ENCODE peak calls at places on chromosome 16, in four cellular contexts. T is RWPE1, O is spleen, C is esophagus squamous epithelium. D is an unnamed sample.

GRCh38 chr16:47970291-47970931 is 185.4 kb downstream of the ABCC12 start:
- DNase-seq in T (peak; percentile 34), O (no peak), C (no peak), D (peak; percentile 40)

GRCh38 chr16:11233727-11234376 is 22.2 kb downstream of the SOCS1 start:
- DNase-seq in T (no peak), O (no peak), C (no peak), D (no peak)

GRCh38 chr16:25217921-25218320 is 1.2 kb downstream of the AQP8 start:
- DNase-seq in T (no peak), O (no peak), C (no peak), D (no peak)

GRCh38 chr16:88770459-88771293 is 14.3 kb downstream of the PIEZO1 start:
- DNase-seq in T (peak; percentile 83), O (peak; percentile 88), C (no peak), D (peak; percentile 54)

GRCh38 chr16:80006175-80006895 is 405.8 kb upstream of the MAF start:
- DNase-seq in T (peak; percentile 62), O (no peak), C (no peak), D (peak; percentile 35)

GRCh38 chr16:57531253-57531575 is 5.2 kb downstream of the CCDC102A start:
- DNase-seq in T (no peak), O (no peak), C (no peak), D (no peak)

GRCh38 chr16:63614421-63614820 is 1507.4 kb downstream of the CDH11 start:
- DNase-seq in T (no peak), O (no peak), C (no peak), D (no peak)

GRCh38 chr16:57988929-57989328 is 11.5 kb downstream of the ZNF319 start:
- DNase-seq in T (peak; percentile 36), O (peak; percentile 32), C (no peak), D (no peak)

GRCh38 chr16:69482410-69482951 is 58.1 kb downstream of the CYB5B start:
- DNase-seq in T (no peak), O (no peak), C (no peak), D (peak; percentile 90)

GRCh38 chr16:11700264-11701029 is 32.2 kb downstream of the SNN start:
- DNase-seq in T (no peak), O (no peak), C (no peak), D (no peak)

GRCh38 chr16:26530584-26531289 is 536.0 kb upstream of the C16orf82 start:
- DNase-seq in T (no peak), O (no peak), C (no peak), D (no peak)

GRCh38 chr16:89453662-89454321 is 36.6 kb downstream of the ANKRD11 start:
- DNase-seq in T (no peak), O (no peak), C (no peak), D (peak; percentile 49)

GRCh38 chr16:86850675-86851074 is 272.3 kb downstream of the FOXL1 start:
- DNase-seq in T (no peak), O (peak; percentile 48), C (no peak), D (no peak)

GRCh38 chr16:15798671-15799070 is 58.2 kb downstream of the MYH11 start:
- DNase-seq in T (no peak), O (peak; percentile 25), C (no peak), D (no peak)

GRCh38 chr16:15642557-15643452 is at the start of gene MARF1:
- DNase-seq in T (peak; percentile 87), O (peak; percentile 99), C (peak; percentile 91), D (peak; percentile 88)

GRCh38 chr16:57479043-57479421 is 7.3 kb downstream of the DOK4 start:
- DNase-seq in T (no peak), O (peak; percentile 78), C (no peak), D (no peak)

GRCh38 chr16:22123759-22124490 is 31.6 kb downstream of the VWA3A start:
- DNase-seq in T (no peak), O (no peak), C (no peak), D (no peak)

GRCh38 chr16:47258874-47259461 is 115.2 kb upstream of the NETO2 start:
- DNase-seq in T (peak; percentile 42), O (no peak), C (no peak), D (peak; percentile 37)

GRCh38 chr16:84292032-84292431 is 2.6 kb upstream of the WFDC1 start:
- DNase-seq in T (no peak), O (no peak), C (no peak), D (peak; percentile 7)

GRCh38 chr16:54123766-54124165 is 162.8 kb downstream of the IRX3 start:
- DNase-seq in T (no peak), O (no peak), C (no peak), D (no peak)

GRCh38 chr16:72092832-72093447 is 480 bp downstream of the TXNL4B start:
- DNase-seq in T (peak; percentile 49), O (peak; percentile 77), C (no peak), D (peak; percentile 78)

GRCh38 chr16:9868606-9869149 is 313.6 kb downstream of the GRIN2A start:
- DNase-seq in T (no peak), O (no peak), C (no peak), D (no peak)

GRCh38 chr16:80347900-80348299 is 192.9 kb upstream of the DYNLRB2 start:
- DNase-seq in T (no peak), O (no peak), C (no peak), D (no peak)

GRCh38 chr16:88943131-88943664 is 33.8 kb downstream of the CBFA2T3 start:
- DNase-seq in T (no peak), O (no peak), C (no peak), D (no peak)

GRCh38 chr16:11100239-11100750 is 155.7 kb downstream of the SOCS1 start:
- DNase-seq in T (no peak), O (no peak), C (no peak), D (peak; percentile 94)

GRCh38 chr16:81500833-81501521 is 56.4 kb downstream of the CMIP start:
- DNase-seq in T (peak; percentile 46), O (peak; percentile 82), C (no peak), D (no peak)

GRCh38 chr16:3096362-3096761 is 2.7 kb downstream of the ZSCAN10 start:
- DNase-seq in T (no peak), O (peak; percentile 61), C (no peak), D (no peak)

GRCh38 chr16:3097266-3097665 is 1.8 kb downstream of the ZSCAN10 start:
- DNase-seq in T (no peak), O (peak; percentile 43), C (no peak), D (no peak)

GRCh38 chr16:3094289-3095027 is 4.6 kb downstream of the ZSCAN10 start:
- DNase-seq in T (no peak), O (peak; percentile 48), C (no peak), D (peak; percentile 53)

GRCh38 chr16:3098459-3099394 is at the start of gene ZSCAN10:
- DNase-seq in T (no peak), O (peak; percentile 80), C (no peak), D (no peak)

GRCh38 chr16:3095869-3096268 is 3.2 kb downstream of the ZSCAN10 start:
- DNase-seq in T (no peak), O (peak; percentile 89), C (no peak), D (peak; percentile 24)
- TF ChIP-seq CTCF in T (no peak), O (no peak), C (no peak), D (peak; percentile 28)

GRCh38 chr16:56332464-56333079 is 92.8 kb downstream of the AMFR start:
- DNase-seq in T (peak; percentile 46), O (no peak), C (no peak), D (peak; percentile 72)
- TF ChIP-seq CTCF in T (peak; percentile 24), O (no peak), C (no peak), D (peak; percentile 53)

DNA sequence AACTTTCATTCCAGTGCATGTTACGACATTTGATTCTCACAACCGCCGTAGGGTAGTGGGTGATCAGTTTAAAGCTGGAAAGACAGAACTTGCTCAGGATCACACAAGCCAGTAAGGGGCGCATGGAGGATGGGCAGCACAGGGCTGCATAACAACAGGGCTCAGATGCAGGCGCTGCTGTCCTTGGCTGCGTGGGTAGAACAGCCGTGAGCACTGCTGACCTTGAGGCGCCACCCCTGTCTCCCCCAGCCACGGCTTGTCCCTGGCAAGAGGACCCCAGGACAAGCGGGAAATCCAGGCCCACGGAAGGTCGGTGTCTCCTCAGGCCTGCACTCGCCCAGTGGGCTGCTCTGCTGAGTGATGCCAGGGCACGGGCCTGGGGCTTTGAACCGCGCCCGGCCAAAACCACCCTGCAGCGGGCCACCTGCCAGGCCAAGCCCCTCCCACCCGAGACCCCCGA is 84.7 kb downstream of the LMF1 start:
- DNase-seq in T (no peak), O (peak; percentile 58), C (no peak), D (no peak)
- TF ChIP-seq CTCF in T (no peak), O (no peak), C (no peak), D (no peak)

DNA sequence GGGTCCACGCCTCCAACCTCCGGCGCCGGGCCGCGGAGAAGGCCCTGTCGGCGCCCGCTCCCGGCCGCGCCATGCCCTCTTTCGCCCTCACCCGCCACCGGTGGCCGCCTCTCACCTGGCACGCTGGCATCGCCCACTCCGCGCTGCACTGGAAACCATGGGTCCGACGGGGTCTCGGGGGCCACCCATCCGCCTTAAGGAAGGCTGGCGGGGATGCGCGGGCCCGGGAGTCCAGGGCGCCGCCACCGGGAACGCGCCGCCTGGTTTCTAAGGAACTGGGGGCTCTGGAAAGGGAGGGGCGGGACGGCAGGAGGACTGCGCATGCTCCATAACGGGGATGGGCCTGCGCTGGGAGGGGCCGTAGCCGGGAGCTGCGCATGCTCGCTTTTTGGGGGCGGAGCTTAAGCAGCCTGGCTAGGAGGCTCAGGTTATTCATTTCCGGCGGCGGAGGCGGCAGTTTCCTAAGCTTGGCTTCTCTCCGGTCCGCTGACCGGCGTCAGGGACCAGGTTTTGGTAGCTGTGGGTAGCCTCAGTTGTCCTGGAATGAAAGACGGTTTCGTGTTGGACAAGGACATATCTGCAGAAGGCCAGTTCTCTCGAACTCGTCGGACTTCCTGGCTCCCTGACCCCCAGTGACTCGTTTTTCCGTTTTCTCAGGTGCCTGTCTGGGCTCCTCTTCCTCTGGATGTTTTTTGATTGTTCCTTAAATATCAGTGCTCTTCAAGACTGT is at the start of gene GFOD2:
- DNase-seq in T (peak; percentile 100), O (peak; percentile 99), C (peak; percentile 72), D (peak; percentile 91)
- TF ChIP-seq CTCF in T (no peak), O (no peak), C (no peak), D (no peak)

GRCh38 chr16:77863250-77863649 is 74.9 kb downstream of the VAT1L start:
- DNase-seq in T (no peak), O (no peak), C (no peak), D (no peak)
- TF ChIP-seq CTCF in T (no peak), O (no peak), C (no peak), D (no peak)

GRCh38 chr16:14309001-14309886 is 238.1 kb downstream of the MRTFB start:
- DNase-seq in T (peak; percentile 77), O (peak; percentile 68), C (no peak), D (no peak)
- TF ChIP-seq CTCF in T (no peak), O (no peak), C (no peak), D (no peak)